ENCODE peak calls at places on chromosome 1, in nine cellular contexts. One of them, this sample, is unnamed.

GRCh38 chr1:162456324-162456723 is 41.3 kb upstream of the UHMK1 start:
- DNase-seq in CD4-positive, CD25-positive, alpha-beta regulatory T cell: no peak
- DNase-seq in ovary: no peak
- DNase-seq in stomach: no peak
- DNase-seq in H7: no peak
- DNase-seq in cardiac fibroblast: no peak
- DNase-seq in foreskin fibroblast: no peak
- DNase-seq in GM12864: no peak
- DNase-seq in Jurkat, Clone E6-1: no peak
- DNase-seq in this sample: no peak

GRCh38 chr1:109910123-109910962 is at the start of gene CSF1:
- DNase-seq in CD4-positive, CD25-positive, alpha-beta regulatory T cell: peak
- DNase-seq in ovary: peak
- DNase-seq in stomach: peak
- DNase-seq in H7: peak
- DNase-seq in cardiac fibroblast: peak
- DNase-seq in foreskin fibroblast: peak
- DNase-seq in GM12864: peak
- DNase-seq in Jurkat, Clone E6-1: no peak
- DNase-seq in this sample: peak

GRCh38 chr1:181482521-181483083 is 715 bp upstream of the CACNA1E start:
- DNase-seq in CD4-positive, CD25-positive, alpha-beta regulatory T cell: peak
- DNase-seq in ovary: no peak
- DNase-seq in stomach: peak
- DNase-seq in H7: peak
- DNase-seq in cardiac fibroblast: peak
- DNase-seq in foreskin fibroblast: peak
- DNase-seq in GM12864: no peak
- DNase-seq in Jurkat, Clone E6-1: no peak
- DNase-seq in this sample: peak

GRCh38 chr1:163076981-163077761 is 8.0 kb downstream of the RGS4 start:
- DNase-seq in CD4-positive, CD25-positive, alpha-beta regulatory T cell: no peak
- DNase-seq in ovary: no peak
- DNase-seq in stomach: no peak
- DNase-seq in H7: no peak
- DNase-seq in cardiac fibroblast: peak
- DNase-seq in foreskin fibroblast: peak
- DNase-seq in GM12864: no peak
- DNase-seq in Jurkat, Clone E6-1: no peak
- DNase-seq in this sample: no peak

GRCh38 chr1:203425668-203425999 is 50.0 kb upstream of the PRELP start:
- DNase-seq in CD4-positive, CD25-positive, alpha-beta regulatory T cell: no peak
- DNase-seq in ovary: no peak
- DNase-seq in stomach: no peak
- DNase-seq in H7: no peak
- DNase-seq in cardiac fibroblast: no peak
- DNase-seq in foreskin fibroblast: peak
- DNase-seq in GM12864: no peak
- DNase-seq in Jurkat, Clone E6-1: no peak
- DNase-seq in this sample: no peak

GRCh38 chr1:162944974-162945639 is 84.1 kb upstream of the CCDC190 start:
- DNase-seq in CD4-positive, CD25-positive, alpha-beta regulatory T cell: no peak
- DNase-seq in ovary: no peak
- DNase-seq in stomach: no peak
- DNase-seq in H7: no peak
- DNase-seq in cardiac fibroblast: no peak
- DNase-seq in foreskin fibroblast: no peak
- DNase-seq in GM12864: no peak
- DNase-seq in Jurkat, Clone E6-1: no peak
- DNase-seq in this sample: no peak

GRCh38 chr1:108561145-108561458 is 1.2 kb downstream of the EEIG2 start:
- DNase-seq in CD4-positive, CD25-positive, alpha-beta regulatory T cell: no peak
- DNase-seq in ovary: no peak
- DNase-seq in stomach: no peak
- DNase-seq in H7: peak
- DNase-seq in cardiac fibroblast: no peak
- DNase-seq in foreskin fibroblast: no peak
- DNase-seq in GM12864: no peak
- DNase-seq in Jurkat, Clone E6-1: no peak
- DNase-seq in this sample: no peak

GRCh38 chr1:118812555-118812954 is 175.6 kb downstream of the TBX15 start:
- DNase-seq in CD4-positive, CD25-positive, alpha-beta regulatory T cell: no peak
- DNase-seq in ovary: no peak
- DNase-seq in stomach: no peak
- DNase-seq in H7: no peak
- DNase-seq in cardiac fibroblast: no peak
- DNase-seq in foreskin fibroblast: no peak
- DNase-seq in GM12864: no peak
- DNase-seq in Jurkat, Clone E6-1: no peak
- DNase-seq in this sample: no peak

GRCh38 chr1:37085393-37085792 is 51.1 kb upstream of the GRIK3 start:
- DNase-seq in CD4-positive, CD25-positive, alpha-beta regulatory T cell: no peak
- DNase-seq in ovary: no peak
- DNase-seq in stomach: no peak
- DNase-seq in H7: peak
- DNase-seq in cardiac fibroblast: no peak
- DNase-seq in foreskin fibroblast: no peak
- DNase-seq in GM12864: no peak
- DNase-seq in Jurkat, Clone E6-1: no peak
- DNase-seq in this sample: no peak

GRCh38 chr1:51840743-51841461 is 37.6 kb downstream of the NRDC start:
- DNase-seq in CD4-positive, CD25-positive, alpha-beta regulatory T cell: no peak
- DNase-seq in ovary: no peak
- DNase-seq in stomach: no peak
- DNase-seq in H7: no peak
- DNase-seq in cardiac fibroblast: no peak
- DNase-seq in foreskin fibroblast: no peak
- DNase-seq in GM12864: no peak
- DNase-seq in Jurkat, Clone E6-1: peak
- DNase-seq in this sample: no peak

GRCh38 chr1:170929835-170930554 is 5.3 kb upstream of the MROH9 start:
- DNase-seq in CD4-positive, CD25-positive, alpha-beta regulatory T cell: peak
- DNase-seq in ovary: peak
- DNase-seq in stomach: no peak
- DNase-seq in H7: peak
- DNase-seq in cardiac fibroblast: peak
- DNase-seq in foreskin fibroblast: peak
- DNase-seq in GM12864: no peak
- DNase-seq in Jurkat, Clone E6-1: peak
- DNase-seq in this sample: peak

GRCh38 chr1:113517983-113518382 is 127.7 kb downstream of the MAGI3 start:
- DNase-seq in CD4-positive, CD25-positive, alpha-beta regulatory T cell: no peak
- DNase-seq in ovary: no peak
- DNase-seq in stomach: no peak
- DNase-seq in H7: no peak
- DNase-seq in cardiac fibroblast: no peak
- DNase-seq in foreskin fibroblast: no peak
- DNase-seq in GM12864: no peak
- DNase-seq in Jurkat, Clone E6-1: no peak
- DNase-seq in this sample: no peak

GRCh38 chr1:10980841-10981727 is 31.4 kb upstream of the TARDBP start:
- DNase-seq in CD4-positive, CD25-positive, alpha-beta regulatory T cell: no peak
- DNase-seq in ovary: no peak
- DNase-seq in stomach: no peak
- DNase-seq in H7: no peak
- DNase-seq in cardiac fibroblast: peak
- DNase-seq in foreskin fibroblast: peak
- DNase-seq in GM12864: no peak
- DNase-seq in Jurkat, Clone E6-1: no peak
- DNase-seq in this sample: no peak

GRCh38 chr1:232443372-232443771 is 186.6 kb downstream of the SIPA1L2 start:
- DNase-seq in CD4-positive, CD25-positive, alpha-beta regulatory T cell: no peak
- DNase-seq in ovary: no peak
- DNase-seq in stomach: no peak
- DNase-seq in H7: no peak
- DNase-seq in cardiac fibroblast: no peak
- DNase-seq in foreskin fibroblast: no peak
- DNase-seq in GM12864: no peak
- DNase-seq in Jurkat, Clone E6-1: no peak
- DNase-seq in this sample: no peak

GRCh38 chr1:236686815-236687160 is 489 bp downstream of the ACTN2 start:
- DNase-seq in CD4-positive, CD25-positive, alpha-beta regulatory T cell: no peak
- DNase-seq in ovary: peak
- DNase-seq in stomach: no peak
- DNase-seq in H7: no peak
- DNase-seq in cardiac fibroblast: no peak
- DNase-seq in foreskin fibroblast: no peak
- DNase-seq in GM12864: no peak
- DNase-seq in Jurkat, Clone E6-1: no peak
- DNase-seq in this sample: no peak

GRCh38 chr1:236688705-236689104 is 2.4 kb downstream of the ACTN2 start:
- DNase-seq in CD4-positive, CD25-positive, alpha-beta regulatory T cell: no peak
- DNase-seq in ovary: no peak
- DNase-seq in stomach: no peak
- DNase-seq in H7: no peak
- DNase-seq in cardiac fibroblast: no peak
- DNase-seq in foreskin fibroblast: no peak
- DNase-seq in GM12864: no peak
- DNase-seq in Jurkat, Clone E6-1: no peak
- DNase-seq in this sample: no peak

GRCh38 chr1:236685205-236685916 is 938 bp upstream of the ACTN2 start:
- DNase-seq in CD4-positive, CD25-positive, alpha-beta regulatory T cell: no peak
- DNase-seq in ovary: no peak
- DNase-seq in stomach: no peak
- DNase-seq in H7: no peak
- DNase-seq in cardiac fibroblast: no peak
- DNase-seq in foreskin fibroblast: no peak
- DNase-seq in GM12864: no peak
- DNase-seq in Jurkat, Clone E6-1: no peak
- DNase-seq in this sample: no peak

GRCh38 chr1:236687273-236687672 is 974 bp downstream of the ACTN2 start:
- DNase-seq in CD4-positive, CD25-positive, alpha-beta regulatory T cell: no peak
- DNase-seq in ovary: no peak
- DNase-seq in stomach: no peak
- DNase-seq in H7: peak
- DNase-seq in cardiac fibroblast: no peak
- DNase-seq in foreskin fibroblast: no peak
- DNase-seq in GM12864: no peak
- DNase-seq in Jurkat, Clone E6-1: no peak
- DNase-seq in this sample: no peak

GRCh38 chr1:236685917-236686814 is at the start of gene ACTN2:
- DNase-seq in CD4-positive, CD25-positive, alpha-beta regulatory T cell: peak
- DNase-seq in ovary: peak
- DNase-seq in stomach: peak
- DNase-seq in H7: peak
- DNase-seq in cardiac fibroblast: no peak
- DNase-seq in foreskin fibroblast: peak
- DNase-seq in GM12864: no peak
- DNase-seq in Jurkat, Clone E6-1: no peak
- DNase-seq in this sample: peak
- H3K4me3 ChIP-seq in CD4-positive, CD25-positive, alpha-beta regulatory T cell: peak
- H3K4me3 ChIP-seq in ovary: peak
- H3K4me3 ChIP-seq in stomach: peak
- H3K4me3 ChIP-seq in H7: peak
- H3K4me3 ChIP-seq in cardiac fibroblast: peak
- H3K4me3 ChIP-seq in foreskin fibroblast: peak
- H3K4me3 ChIP-seq in GM12864: no peak
- H3K4me3 ChIP-seq in Jurkat, Clone E6-1: no peak
- H3K4me3 ChIP-seq in this sample: peak

DNA sequence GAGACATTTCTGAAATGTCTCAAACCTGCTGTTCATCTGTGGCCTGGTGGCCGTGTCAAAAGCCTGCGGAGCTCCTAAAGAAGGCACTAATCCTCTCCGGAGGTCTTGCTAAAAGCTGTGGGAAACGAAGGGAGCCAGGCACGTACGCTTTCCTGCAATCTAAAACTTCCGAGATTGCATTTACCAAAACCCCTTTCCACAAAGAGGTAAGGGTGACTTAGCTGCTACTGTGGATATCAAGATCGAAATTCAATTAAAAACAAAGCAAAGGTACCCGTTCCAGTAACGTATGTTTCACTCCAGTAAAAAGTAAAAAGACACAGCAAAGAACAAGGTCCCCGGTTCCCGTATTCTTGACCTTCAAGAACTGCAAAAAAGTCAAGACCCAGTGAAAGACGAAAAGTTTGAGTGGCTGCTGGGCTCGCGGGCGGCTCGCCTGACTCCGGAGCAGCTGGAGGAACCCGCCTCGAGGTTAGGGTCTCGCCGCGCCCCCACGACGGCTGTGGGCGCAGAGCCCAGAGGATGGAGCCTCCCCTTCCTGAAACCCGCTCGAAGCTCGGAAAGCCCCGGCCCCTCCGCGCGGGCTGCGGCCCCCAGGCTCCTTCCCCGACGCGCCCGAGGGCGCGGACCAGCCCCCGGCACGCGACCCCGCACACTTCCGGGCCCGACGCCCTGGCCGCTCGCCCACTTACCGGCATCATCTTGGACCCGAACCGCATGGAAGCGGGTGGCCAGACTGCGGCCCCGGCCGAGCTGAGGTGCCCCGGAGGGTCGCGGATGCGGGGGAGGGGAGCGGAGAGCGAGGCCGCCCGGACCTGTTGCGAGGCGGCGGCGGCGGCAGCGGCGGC is 561 bp downstream of the TP53BP2 start:
- DNase-seq in CD4-positive, CD25-positive, alpha-beta regulatory T cell: peak
- DNase-seq in ovary: peak
- DNase-seq in stomach: peak
- DNase-seq in H7: no peak
- DNase-seq in cardiac fibroblast: peak
- DNase-seq in foreskin fibroblast: peak
- DNase-seq in GM12864: no peak
- DNase-seq in Jurkat, Clone E6-1: no peak
- DNase-seq in this sample: peak
- H3K4me3 ChIP-seq in CD4-positive, CD25-positive, alpha-beta regulatory T cell: peak
- H3K4me3 ChIP-seq in ovary: peak
- H3K4me3 ChIP-seq in stomach: peak
- H3K4me3 ChIP-seq in H7: peak
- H3K4me3 ChIP-seq in cardiac fibroblast: peak
- H3K4me3 ChIP-seq in foreskin fibroblast: peak
- H3K4me3 ChIP-seq in GM12864: peak
- H3K4me3 ChIP-seq in Jurkat, Clone E6-1: peak
- H3K4me3 ChIP-seq in this sample: peak

GRCh38 chr1:14602131-14602530 is 3.6 kb downstream of the KAZN start:
- DNase-seq in CD4-positive, CD25-positive, alpha-beta regulatory T cell: no peak
- DNase-seq in ovary: peak
- DNase-seq in stomach: peak
- DNase-seq in H7: no peak
- DNase-seq in cardiac fibroblast: peak
- DNase-seq in foreskin fibroblast: peak
- DNase-seq in GM12864: no peak
- DNase-seq in Jurkat, Clone E6-1: no peak
- DNase-seq in this sample: no peak
- H3K4me3 ChIP-seq in CD4-positive, CD25-positive, alpha-beta regulatory T cell: no peak
- H3K4me3 ChIP-seq in ovary: no peak
- H3K4me3 ChIP-seq in stomach: no peak
- H3K4me3 ChIP-seq in H7: no peak
- H3K4me3 ChIP-seq in cardiac fibroblast: no peak
- H3K4me3 ChIP-seq in foreskin fibroblast: peak
- H3K4me3 ChIP-seq in GM12864: no peak
- H3K4me3 ChIP-seq in Jurkat, Clone E6-1: no peak
- H3K4me3 ChIP-seq in this sample: no peak

DNA sequence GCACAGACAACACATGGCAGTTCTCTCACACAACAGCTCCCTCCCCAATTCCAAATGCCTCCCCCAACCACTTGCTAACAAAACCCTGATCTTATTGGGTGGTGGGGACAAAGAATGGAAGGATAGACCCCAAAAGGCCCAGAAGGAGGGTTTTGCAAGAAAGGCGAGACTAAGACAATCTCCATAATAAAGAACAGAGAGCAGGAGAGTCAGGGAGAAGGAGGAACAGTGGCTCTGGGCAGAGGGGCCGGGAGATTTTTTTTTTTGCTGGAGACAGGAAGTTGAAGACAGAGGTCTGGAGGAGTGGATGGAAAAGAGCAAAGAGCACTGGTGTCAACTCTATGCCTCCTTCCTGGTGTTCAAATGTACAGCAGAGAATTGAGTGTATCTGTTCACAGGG is 6.5 kb upstream of the C1QA start:
- DNase-seq in CD4-positive, CD25-positive, alpha-beta regulatory T cell: no peak
- DNase-seq in ovary: no peak
- DNase-seq in stomach: no peak
- DNase-seq in H7: peak
- DNase-seq in cardiac fibroblast: no peak
- DNase-seq in foreskin fibroblast: no peak
- DNase-seq in GM12864: no peak
- DNase-seq in Jurkat, Clone E6-1: no peak
- DNase-seq in this sample: no peak
- H3K4me3 ChIP-seq in CD4-positive, CD25-positive, alpha-beta regulatory T cell: no peak
- H3K4me3 ChIP-seq in ovary: no peak
- H3K4me3 ChIP-seq in stomach: no peak
- H3K4me3 ChIP-seq in H7: no peak
- H3K4me3 ChIP-seq in cardiac fibroblast: no peak
- H3K4me3 ChIP-seq in foreskin fibroblast: no peak
- H3K4me3 ChIP-seq in GM12864: no peak
- H3K4me3 ChIP-seq in Jurkat, Clone E6-1: no peak
- H3K4me3 ChIP-seq in this sample: no peak

This sample was measured in GM06990.